ENCODE peak calls at places on chromosomes 16 and 17, in five cellular contexts. Q is left lung, C is transverse colon, I is left ventricle myocardium inferior, B is kidney epithelial cell. H is an unnamed sample.
A peak's percentile ranks its signal among the peaks of the same experiment; 100 is the strongest.

GRCh38 chr16:27599606-27600005 is 49.7 kb downstream of the KATNIP start:
- DNase-seq in I (no peak), Q (no peak), B (no peak), C (no peak), H (no peak)

GRCh38 chr17:48378696-48379095 is 51.3 kb downstream of the SKAP1 start:
- DNase-seq in Q (no peak), I (no peak), C (no peak), B (no peak), H (no peak)

GRCh38 chr16:4682616-4683254 is 10.6 kb upstream of the NUDT16L1 start:
- DNase-seq in Q (peak; percentile 90), B (no peak), I (no peak), C (no peak), H (no peak)

GRCh38 chr17:42659079-42659931 is at the start of gene TUBG2:
- DNase-seq in Q (peak; percentile 95), I (peak; percentile 89), B (no peak), C (peak; percentile 88), H (peak; percentile 77)

GRCh38 chr16:3938843-3939624 is 58.5 kb upstream of the CREBBP start:
- DNase-seq in C (peak; percentile 30), I (peak; percentile 43), B (no peak), Q (peak; percentile 92), H (no peak)

GRCh38 chr17:42180922-42181850 is at the start of gene KCNH4:
- DNase-seq in Q (peak; percentile 96), B (no peak), C (peak; percentile 79), I (peak; percentile 82), H (peak; percentile 33)

GRCh38 chr16:15415411-15416070 is 18.8 kb upstream of the BMERB1 start:
- DNase-seq in Q (no peak), I (no peak), B (no peak), C (no peak), H (no peak)

GRCh38 chr16:17404903-17405691 is 65.7 kb downstream of the XYLT1 start:
- DNase-seq in C (peak; percentile 49), I (peak; percentile 61), Q (peak; percentile 61), B (no peak), H (peak; percentile 88)

GRCh38 chr16:30904114-30904780 is 7.8 kb downstream of the CTF1 start:
- DNase-seq in I (no peak), C (no peak), Q (peak; percentile 80), B (no peak), H (no peak)

GRCh38 chr17:63696381-63696961 is 3.5 kb downstream of the LIMD2 start:
- DNase-seq in Q (no peak), B (no peak), C (peak; percentile 28), I (no peak), H (no peak)

GRCh38 chr16:87366930-87367329 is 16.6 kb downstream of the FBXO31 start:
- DNase-seq in B (no peak), I (no peak), Q (no peak), C (no peak), H (no peak)

GRCh38 chr17:52606098-52606497 is 447.6 kb upstream of the CA10 start:
- DNase-seq in I (no peak), B (peak; percentile 5), C (no peak), Q (no peak), H (no peak)

GRCh38 chr17:50139950-50140885 is 10.3 kb upstream of the SAMD14 start:
- DNase-seq in Q (peak; percentile 96), B (no peak), I (peak; percentile 81), C (peak; percentile 85), H (peak; percentile 77)

GRCh38 chr17:44004761-44005526 is 522 bp downstream of the NAGS start:
- DNase-seq in B (no peak), Q (peak; percentile 83), I (no peak), C (peak; percentile 49), H (no peak)

GRCh38 chr17:49545007-49545660 is 30.5 kb upstream of the NXPH3 start:
- DNase-seq in C (no peak), B (no peak), Q (no peak), I (no peak), H (no peak)

GRCh38 chr17:48388955-48389764 is 40.9 kb downstream of the SKAP1 start:
- DNase-seq in B (no peak), I (no peak), Q (no peak), C (no peak), H (no peak)

GRCh38 chr17:9090641-9091096 is 69.4 kb downstream of the NTN1 start:
- DNase-seq in I (no peak), Q (no peak), B (no peak), C (no peak), H (peak; percentile 33)

DNA sequence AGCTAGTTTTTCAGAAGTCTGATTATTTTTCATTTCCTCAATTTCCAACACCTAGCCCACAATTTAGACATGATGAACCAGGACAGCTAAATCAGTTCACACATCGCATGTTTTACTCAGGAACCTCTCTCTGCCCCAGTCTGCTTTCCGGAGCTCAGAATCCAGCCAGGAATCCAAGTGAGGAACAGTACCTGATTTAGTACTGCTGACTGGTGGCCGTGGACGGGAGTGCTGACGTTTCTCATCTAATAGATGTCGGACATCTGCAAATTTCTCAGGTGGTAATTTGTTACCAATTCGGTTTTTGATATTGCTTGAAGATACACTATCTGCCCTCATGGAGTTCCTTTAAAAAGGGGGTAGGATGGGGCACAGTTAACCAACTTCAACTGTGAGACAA is 14.9 kb upstream of the ITGAE start:
- DNase-seq in Q (no peak), C (no peak), I (no peak), B (no peak), H (no peak)
- TF ChIP-seq CTCF in Q (no peak), C (no peak), I (no peak), B (peak; percentile 2), H (no peak)

GRCh38 chr17:78694805-78695531 is 87.1 kb downstream of the CYTH1 start:
- DNase-seq in B (no peak), I (no peak), C (no peak), Q (no peak), H (no peak)

GRCh38 chr17:78689029-78689428 is 93.0 kb downstream of the CYTH1 start:
- DNase-seq in I (no peak), C (no peak), B (no peak), Q (no peak), H (no peak)

GRCh38 chr17:78693346-78694083 is 88.6 kb downstream of the CYTH1 start:
- DNase-seq in Q (no peak), C (no peak), I (no peak), B (no peak), H (no peak)

GRCh38 chr17:78696016-78696992 is 85.8 kb downstream of the CYTH1 start:
- DNase-seq in Q (no peak), B (no peak), C (no peak), I (no peak), H (no peak)

DNA sequence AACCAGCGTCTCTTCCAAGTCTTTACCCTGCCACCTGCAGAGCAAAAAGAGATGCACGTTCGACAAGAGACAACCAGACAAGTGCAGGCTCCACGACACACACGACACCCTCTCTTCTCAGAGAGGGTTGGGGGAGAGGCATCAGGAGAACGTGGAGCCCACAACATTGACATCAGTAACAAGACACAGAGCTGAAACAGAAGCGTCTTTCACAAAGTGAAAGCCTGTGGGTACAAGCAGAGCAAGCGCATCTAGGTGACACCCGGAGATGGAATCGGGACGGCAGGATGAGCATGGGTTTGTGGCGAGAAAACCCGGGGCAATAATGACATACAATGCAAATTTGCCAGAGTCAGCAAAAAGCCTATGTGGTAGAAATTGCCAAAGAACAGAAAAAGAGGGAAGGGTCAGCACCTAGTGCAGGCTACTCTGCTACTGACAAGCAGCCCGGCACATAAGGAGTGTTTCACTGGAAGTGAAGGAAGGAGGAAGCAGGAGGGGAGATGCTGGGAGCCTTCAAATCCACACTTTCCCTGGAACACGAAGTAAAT is 89.5 kb downstream of the CYTH1 start:
- DNase-seq in I (no peak), Q (no peak), C (no peak), B (no peak), H (no peak)
- H3K36me3 ChIP-seq in I (peaks cover 87% of the 10 kb centered on the region), Q (no peaks in the 10 kb centered on the region), C (peaks cover 55% of the 10 kb centered on the region), B (no peaks in the 10 kb centered on the region), H (no peaks in the 10 kb centered on the region)

GRCh38 chr17:67069591-67070136 is 25.3 kb downstream of the CACNG1 start:
- DNase-seq in B (no peak), I (no peak), C (no peak), Q (no peak), H (no peak)

GRCh38 chr17:67066717-67067116 is 22.4 kb downstream of the CACNG1 start:
- DNase-seq in B (no peak), Q (no peak), I (no peak), C (no peak), H (no peak)

GRCh38 chr17:67068999-67069398 is 24.6 kb downstream of the CACNG1 start:
- DNase-seq in Q (no peak), C (no peak), B (no peak), I (no peak), H (no peak)

GRCh38 chr17:67071595-67071994 is 27.2 kb downstream of the CACNG1 start:
- DNase-seq in C (no peak), B (no peak), I (no peak), Q (no peak), H (no peak)

GRCh38 chr17:67067571-67068517 is 23.5 kb downstream of the CACNG1 start:
- DNase-seq in I (no peak), B (no peak), C (no peak), Q (no peak), H (no peak)
- TF ChIP-seq CTCF in I (no peak), B (no peak), C (no peak), Q (no peak), H (no peak)

GRCh38 chr16:88711750-88712340 is 5.5 kb downstream of the CTU2 start:
- DNase-seq in I (no peak), Q (no peak), C (no peak), B (no peak), H (no peak)

GRCh38 chr16:88713568-88714419 is 7.5 kb downstream of the CTU2 start:
- DNase-seq in I (no peak), B (no peak), Q (no peak), C (no peak), H (no peak)

GRCh38 chr16:88712362-88712979 is 6.2 kb downstream of the CTU2 start:
- DNase-seq in C (no peak), B (no peak), Q (no peak), I (no peak), H (no peak)

GRCh38 chr16:88714420-88715302 is 8.4 kb downstream of the CTU2 start:
- DNase-seq in B (no peak), I (no peak), C (no peak), Q (no peak), H (no peak)

DNA sequence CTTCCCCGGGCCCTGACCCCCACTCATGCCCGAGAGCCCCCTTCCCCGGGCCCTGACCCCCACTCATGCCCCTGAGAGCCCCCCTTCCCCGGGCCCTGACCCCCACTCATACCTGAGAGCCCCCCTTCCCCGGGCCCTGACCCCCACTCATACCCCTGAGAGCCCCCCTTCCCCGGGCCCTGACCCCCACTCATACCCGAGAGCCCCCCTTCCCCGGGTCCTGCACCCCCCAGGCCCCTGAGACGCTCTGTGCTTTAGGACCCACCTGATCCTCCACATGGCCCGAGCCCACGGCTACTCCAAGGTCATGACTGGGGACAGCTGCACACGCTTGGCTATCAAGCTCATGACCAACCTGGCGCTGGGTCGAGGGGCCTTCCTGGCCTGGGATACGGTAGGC is 6.8 kb downstream of the CTU2 start:
- DNase-seq in C (no peak), B (no peak), Q (no peak), I (no peak), H (no peak)
- H3K36me3 ChIP-seq in C (peaks cover 14% of the 10 kb centered on the region), B (peaks cover 4% of the 10 kb centered on the region), Q (no peaks in the 10 kb centered on the region), I (peaks cover 47% of the 10 kb centered on the region), H (peaks cover 21% of the 10 kb centered on the region)